ENCODE peak calls at places on chromosome 4, in five cellular contexts. One of them, this sample, is unnamed.

GRCh38 chr4:6331018-6331417 is 61.4 kb downstream of the WFS1 start:
- DNase-seq in cardiac fibroblast: peak; percentile 16
- DNase-seq in activated CD8-positive, alpha-beta T cell treated with anti-CD3 and anti-CD28 coated beads for 36 hours: peak; percentile 41
- DNase-seq in HepG2: peak; percentile 66
- DNase-seq in PC-9: no peak
- DNase-seq in this sample: peak; percentile 67

GRCh38 chr4:41628916-41629315 is 91.0 kb downstream of the LIMCH1 start:
- DNase-seq in cardiac fibroblast: no peak
- DNase-seq in activated CD8-positive, alpha-beta T cell treated with anti-CD3 and anti-CD28 coated beads for 36 hours: no peak
- DNase-seq in HepG2: no peak
- DNase-seq in PC-9: no peak
- DNase-seq in this sample: no peak

GRCh38 chr4:78568640-78569261 is 17.2 kb downstream of the ANXA3 start:
- DNase-seq in cardiac fibroblast: peak; percentile 61
- DNase-seq in activated CD8-positive, alpha-beta T cell treated with anti-CD3 and anti-CD28 coated beads for 36 hours: no peak
- DNase-seq in HepG2: peak; percentile 18
- DNase-seq in PC-9: no peak
- DNase-seq in this sample: no peak

GRCh38 chr4:70747874-70748273 is 26.1 kb downstream of the RUFY3 start:
- DNase-seq in cardiac fibroblast: no peak
- DNase-seq in activated CD8-positive, alpha-beta T cell treated with anti-CD3 and anti-CD28 coated beads for 36 hours: no peak
- DNase-seq in HepG2: no peak
- DNase-seq in PC-9: no peak
- DNase-seq in this sample: no peak

GRCh38 chr4:36006226-36006625 is 238.1 kb downstream of the ARAP2 start:
- DNase-seq in cardiac fibroblast: peak; percentile 3
- DNase-seq in activated CD8-positive, alpha-beta T cell treated with anti-CD3 and anti-CD28 coated beads for 36 hours: no peak
- DNase-seq in HepG2: no peak
- DNase-seq in PC-9: peak; percentile 63
- DNase-seq in this sample: no peak

GRCh38 chr4:154908168-154908567 is 127.1 kb downstream of the RBM46 start:
- DNase-seq in cardiac fibroblast: no peak
- DNase-seq in activated CD8-positive, alpha-beta T cell treated with anti-CD3 and anti-CD28 coated beads for 36 hours: no peak
- DNase-seq in HepG2: no peak
- DNase-seq in PC-9: no peak
- DNase-seq in this sample: no peak

GRCh38 chr4:7710576-7711329 is 228.9 kb downstream of the AFAP1 start:
- DNase-seq in cardiac fibroblast: no peak
- DNase-seq in activated CD8-positive, alpha-beta T cell treated with anti-CD3 and anti-CD28 coated beads for 36 hours: no peak
- DNase-seq in HepG2: no peak
- DNase-seq in PC-9: no peak
- DNase-seq in this sample: no peak

GRCh38 chr4:2248821-2249261 is 6.9 kb upstream of the HAUS3 start:
- DNase-seq in cardiac fibroblast: no peak
- DNase-seq in activated CD8-positive, alpha-beta T cell treated with anti-CD3 and anti-CD28 coated beads for 36 hours: no peak
- DNase-seq in HepG2: no peak
- DNase-seq in PC-9: no peak
- DNase-seq in this sample: peak; percentile 17

GRCh38 chr4:44162538-44163270 is 285.9 kb downstream of the KCTD8 start:
- DNase-seq in cardiac fibroblast: no peak
- DNase-seq in activated CD8-positive, alpha-beta T cell treated with anti-CD3 and anti-CD28 coated beads for 36 hours: no peak
- DNase-seq in HepG2: no peak
- DNase-seq in PC-9: no peak
- DNase-seq in this sample: no peak

GRCh38 chr4:152523731-152524130 is 12.2 kb downstream of the FBXW7 start:
- DNase-seq in cardiac fibroblast: no peak
- DNase-seq in activated CD8-positive, alpha-beta T cell treated with anti-CD3 and anti-CD28 coated beads for 36 hours: no peak
- DNase-seq in HepG2: no peak
- DNase-seq in PC-9: no peak
- DNase-seq in this sample: no peak

GRCh38 chr4:165505991-165506779 is 127.4 kb downstream of the CPE start:
- DNase-seq in cardiac fibroblast: peak; percentile 79
- DNase-seq in activated CD8-positive, alpha-beta T cell treated with anti-CD3 and anti-CD28 coated beads for 36 hours: no peak
- DNase-seq in HepG2: peak; percentile 69
- DNase-seq in PC-9: no peak
- DNase-seq in this sample: no peak

GRCh38 chr4:48090621-48091020 is 43.4 kb downstream of the TXK start:
- DNase-seq in cardiac fibroblast: no peak
- DNase-seq in activated CD8-positive, alpha-beta T cell treated with anti-CD3 and anti-CD28 coated beads for 36 hours: no peak
- DNase-seq in HepG2: no peak
- DNase-seq in PC-9: no peak
- DNase-seq in this sample: no peak

GRCh38 chr4:57501715-57502114 is 391.5 kb upstream of the IGFBP7 start:
- DNase-seq in cardiac fibroblast: peak; percentile 19
- DNase-seq in activated CD8-positive, alpha-beta T cell treated with anti-CD3 and anti-CD28 coated beads for 36 hours: no peak
- DNase-seq in HepG2: no peak
- DNase-seq in PC-9: no peak
- DNase-seq in this sample: no peak

GRCh38 chr4:47381172-47381571 is 82.3 kb downstream of the COMMD8 start:
- DNase-seq in cardiac fibroblast: no peak
- DNase-seq in activated CD8-positive, alpha-beta T cell treated with anti-CD3 and anti-CD28 coated beads for 36 hours: no peak
- DNase-seq in HepG2: no peak
- DNase-seq in PC-9: no peak
- DNase-seq in this sample: no peak

GRCh38 chr4:61572160-61572559 is 372.0 kb downstream of the ADGRL3 start:
- DNase-seq in cardiac fibroblast: peak; percentile 48
- DNase-seq in activated CD8-positive, alpha-beta T cell treated with anti-CD3 and anti-CD28 coated beads for 36 hours: no peak
- DNase-seq in HepG2: no peak
- DNase-seq in PC-9: no peak
- DNase-seq in this sample: no peak

GRCh38 chr4:1544861-1545275 is 138.6 kb upstream of the NKX1-1 start:
- DNase-seq in cardiac fibroblast: peak; percentile 5
- DNase-seq in activated CD8-positive, alpha-beta T cell treated with anti-CD3 and anti-CD28 coated beads for 36 hours: peak; percentile 35
- DNase-seq in HepG2: no peak
- DNase-seq in PC-9: no peak
- DNase-seq in this sample: no peak

DNA sequence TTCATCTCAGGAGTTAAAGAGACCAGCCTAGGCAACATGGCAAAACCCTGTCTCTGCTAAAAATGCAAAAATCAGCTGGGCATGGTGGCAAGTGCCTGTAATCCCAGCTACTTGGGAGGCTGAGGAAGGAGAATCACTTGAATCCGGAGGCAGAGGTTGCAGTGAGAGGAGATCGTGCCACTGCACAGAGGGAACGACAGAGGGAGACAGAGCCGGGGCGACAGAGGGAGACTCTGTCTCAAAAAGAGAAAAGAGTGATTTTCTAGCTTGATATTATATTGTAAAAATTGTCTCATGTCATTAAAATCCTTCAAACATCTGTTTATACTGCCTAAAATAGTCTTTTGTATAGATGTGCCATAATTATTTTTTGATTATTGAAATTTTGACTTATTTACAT is 225.4 kb upstream of the AGA start:
- DNase-seq in cardiac fibroblast: no peak
- DNase-seq in activated CD8-positive, alpha-beta T cell treated with anti-CD3 and anti-CD28 coated beads for 36 hours: no peak
- DNase-seq in HepG2: no peak
- DNase-seq in PC-9: no peak
- DNase-seq in this sample: no peak
- TF ChIP-seq CTCF in cardiac fibroblast: peak; percentile 26
- TF ChIP-seq CTCF in activated CD8-positive, alpha-beta T cell treated with anti-CD3 and anti-CD28 coated beads for 36 hours: no peak
- TF ChIP-seq CTCF in HepG2: peak; percentile 57
- TF ChIP-seq CTCF in PC-9: peak; percentile 43
- TF ChIP-seq CTCF in this sample: peak; percentile 37

GRCh38 chr4:76723373-76723772 is 174.6 kb downstream of the SOWAHB start:
- DNase-seq in cardiac fibroblast: peak; percentile 65
- DNase-seq in activated CD8-positive, alpha-beta T cell treated with anti-CD3 and anti-CD28 coated beads for 36 hours: no peak
- DNase-seq in HepG2: no peak
- DNase-seq in PC-9: no peak
- DNase-seq in this sample: no peak
- TF ChIP-seq CTCF in cardiac fibroblast: peak; percentile 7
- TF ChIP-seq CTCF in activated CD8-positive, alpha-beta T cell treated with anti-CD3 and anti-CD28 coated beads for 36 hours: no peak
- TF ChIP-seq CTCF in HepG2: no peak
- TF ChIP-seq CTCF in PC-9: no peak
- TF ChIP-seq CTCF in this sample: peak; percentile 8

DNA sequence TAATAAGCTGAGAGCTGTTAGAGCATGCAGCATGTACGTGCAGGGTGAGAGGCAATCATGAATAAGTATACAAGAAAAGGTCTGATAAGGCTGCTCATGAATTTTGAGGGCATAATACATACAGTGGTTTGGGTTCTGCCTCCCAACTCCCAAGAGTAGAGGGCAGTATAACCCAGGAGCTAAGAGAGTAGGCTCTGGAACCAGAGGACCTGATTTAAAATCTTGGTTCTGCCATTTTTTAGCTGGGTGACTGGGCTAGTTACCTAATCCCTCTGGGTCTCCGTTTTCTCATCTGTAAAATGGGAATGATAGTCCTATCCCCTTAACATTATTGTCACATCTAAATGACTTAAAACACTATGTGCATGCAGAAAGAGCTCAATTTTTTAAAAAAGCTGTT is 85.3 kb downstream of the LNX1 start:
- DNase-seq in cardiac fibroblast: peak; percentile 38
- DNase-seq in activated CD8-positive, alpha-beta T cell treated with anti-CD3 and anti-CD28 coated beads for 36 hours: no peak
- DNase-seq in HepG2: no peak
- DNase-seq in PC-9: no peak
- DNase-seq in this sample: no peak
- TF ChIP-seq CTCF in cardiac fibroblast: peak; percentile 27
- TF ChIP-seq CTCF in activated CD8-positive, alpha-beta T cell treated with anti-CD3 and anti-CD28 coated beads for 36 hours: no peak
- TF ChIP-seq CTCF in HepG2: peak; percentile 31
- TF ChIP-seq CTCF in PC-9: no peak
- TF ChIP-seq CTCF in this sample: no peak

DNA sequence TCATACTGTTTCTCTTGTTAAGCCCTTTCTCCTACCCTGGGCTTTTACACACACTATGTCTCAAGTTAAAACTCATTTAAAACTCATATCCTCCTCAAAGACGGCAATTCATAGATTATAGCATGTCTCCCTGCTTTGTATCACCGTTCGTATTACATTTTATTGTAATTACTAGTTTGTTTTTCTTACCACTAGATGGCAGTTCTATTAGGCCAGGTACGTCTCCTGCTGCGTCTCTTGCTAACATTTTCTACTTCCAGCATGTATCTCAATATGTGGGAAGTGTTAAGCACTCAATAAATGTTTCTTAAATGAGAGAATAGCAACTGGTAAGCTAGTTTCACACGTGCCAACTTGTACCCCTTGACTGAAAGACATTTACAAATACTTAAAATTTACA is 450.3 kb upstream of the PCDH7 start:
- DNase-seq in cardiac fibroblast: no peak
- DNase-seq in activated CD8-positive, alpha-beta T cell treated with anti-CD3 and anti-CD28 coated beads for 36 hours: no peak
- DNase-seq in HepG2: no peak
- DNase-seq in PC-9: no peak
- DNase-seq in this sample: no peak
- TF ChIP-seq CTCF in cardiac fibroblast: peak; percentile 13
- TF ChIP-seq CTCF in activated CD8-positive, alpha-beta T cell treated with anti-CD3 and anti-CD28 coated beads for 36 hours: no peak
- TF ChIP-seq CTCF in HepG2: no peak
- TF ChIP-seq CTCF in PC-9: peak; percentile 51
- TF ChIP-seq CTCF in this sample: no peak

GRCh38 chr4:135277980-135278315 is 1076.4 kb upstream of the PABPC4L start:
- DNase-seq in cardiac fibroblast: peak; percentile 1
- DNase-seq in activated CD8-positive, alpha-beta T cell treated with anti-CD3 and anti-CD28 coated beads for 36 hours: no peak
- DNase-seq in HepG2: no peak
- DNase-seq in PC-9: no peak
- DNase-seq in this sample: no peak
- TF ChIP-seq CTCF in cardiac fibroblast: no peak
- TF ChIP-seq CTCF in activated CD8-positive, alpha-beta T cell treated with anti-CD3 and anti-CD28 coated beads for 36 hours: no peak
- TF ChIP-seq CTCF in HepG2: no peak
- TF ChIP-seq CTCF in PC-9: no peak
- TF ChIP-seq CTCF in this sample: no peak

GRCh38 chr4:182679531-182679930 is 237.7 kb downstream of the DCTD start:
- DNase-seq in cardiac fibroblast: no peak
- DNase-seq in activated CD8-positive, alpha-beta T cell treated with anti-CD3 and anti-CD28 coated beads for 36 hours: no peak
- DNase-seq in HepG2: no peak
- DNase-seq in PC-9: no peak
- DNase-seq in this sample: no peak

GRCh38 chr4:182683666-182684065 is 233.5 kb downstream of the DCTD start:
- DNase-seq in cardiac fibroblast: peak; percentile 45
- DNase-seq in activated CD8-positive, alpha-beta T cell treated with anti-CD3 and anti-CD28 coated beads for 36 hours: no peak
- DNase-seq in HepG2: no peak
- DNase-seq in PC-9: no peak
- DNase-seq in this sample: no peak

GRCh38 chr4:182678590-182678989 is 238.6 kb downstream of the DCTD start:
- DNase-seq in cardiac fibroblast: no peak
- DNase-seq in activated CD8-positive, alpha-beta T cell treated with anti-CD3 and anti-CD28 coated beads for 36 hours: no peak
- DNase-seq in HepG2: no peak
- DNase-seq in PC-9: no peak
- DNase-seq in this sample: no peak

DNA sequence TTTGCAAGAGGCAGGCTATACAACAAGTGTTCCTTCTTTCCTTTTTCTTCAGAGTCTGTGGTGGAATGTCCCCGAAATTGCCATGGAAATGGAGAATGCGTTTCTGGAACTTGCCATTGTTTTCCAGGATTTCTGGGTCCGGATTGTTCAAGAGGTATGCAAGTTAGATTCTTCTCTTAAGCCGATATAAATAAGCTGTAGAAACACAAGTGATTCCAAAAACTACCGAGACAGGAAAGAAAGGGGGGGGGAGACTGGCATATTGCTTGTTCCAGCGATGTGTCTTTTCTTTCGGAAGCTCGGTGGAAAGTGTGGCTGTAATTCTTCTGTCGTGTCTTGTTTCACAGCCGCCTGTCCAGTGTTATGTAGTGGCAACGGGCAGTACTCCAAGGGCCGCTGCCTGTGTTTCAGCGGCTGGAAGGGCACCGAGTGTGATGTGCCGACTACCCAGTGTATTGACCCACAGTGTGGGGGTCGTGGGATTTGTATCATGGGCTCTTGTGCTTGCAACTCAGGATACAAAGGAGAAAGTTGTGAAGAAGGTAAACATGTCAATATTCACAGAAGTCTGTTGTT is 236.9 kb downstream of the DCTD start:
- DNase-seq in cardiac fibroblast: no peak
- DNase-seq in activated CD8-positive, alpha-beta T cell treated with anti-CD3 and anti-CD28 coated beads for 36 hours: no peak
- DNase-seq in HepG2: no peak
- DNase-seq in PC-9: no peak
- DNase-seq in this sample: no peak
- TF ChIP-seq CTCF in cardiac fibroblast: no peak
- TF ChIP-seq CTCF in activated CD8-positive, alpha-beta T cell treated with anti-CD3 and anti-CD28 coated beads for 36 hours: no peak
- TF ChIP-seq CTCF in HepG2: no peak
- TF ChIP-seq CTCF in PC-9: no peak
- TF ChIP-seq CTCF in this sample: no peak

GRCh38 chr4:139790291-139790690 is 124.7 kb downstream of the MGST2 start:
- DNase-seq in cardiac fibroblast: no peak
- DNase-seq in activated CD8-positive, alpha-beta T cell treated with anti-CD3 and anti-CD28 coated beads for 36 hours: no peak
- DNase-seq in HepG2: no peak
- DNase-seq in PC-9: no peak
- DNase-seq in this sample: no peak

GRCh38 chr4:139795476-139795875 is 129.9 kb downstream of the MGST2 start:
- DNase-seq in cardiac fibroblast: no peak
- DNase-seq in activated CD8-positive, alpha-beta T cell treated with anti-CD3 and anti-CD28 coated beads for 36 hours: no peak
- DNase-seq in HepG2: no peak
- DNase-seq in PC-9: no peak
- DNase-seq in this sample: no peak

GRCh38 chr4:139794158-139794954 is 128.7 kb downstream of the MGST2 start:
- DNase-seq in cardiac fibroblast: peak; percentile 62
- DNase-seq in activated CD8-positive, alpha-beta T cell treated with anti-CD3 and anti-CD28 coated beads for 36 hours: no peak
- DNase-seq in HepG2: no peak
- DNase-seq in PC-9: no peak
- DNase-seq in this sample: no peak

GRCh38 chr4:139789096-139789495 is 123.5 kb downstream of the MGST2 start:
- DNase-seq in cardiac fibroblast: no peak
- DNase-seq in activated CD8-positive, alpha-beta T cell treated with anti-CD3 and anti-CD28 coated beads for 36 hours: no peak
- DNase-seq in HepG2: no peak
- DNase-seq in PC-9: no peak
- DNase-seq in this sample: no peak

GRCh38 chr4:139791681-139792080 is 126.1 kb downstream of the MGST2 start:
- DNase-seq in cardiac fibroblast: no peak
- DNase-seq in activated CD8-positive, alpha-beta T cell treated with anti-CD3 and anti-CD28 coated beads for 36 hours: no peak
- DNase-seq in HepG2: no peak
- DNase-seq in PC-9: no peak
- DNase-seq in this sample: no peak
- TF ChIP-seq CTCF in cardiac fibroblast: no peak
- TF ChIP-seq CTCF in activated CD8-positive, alpha-beta T cell treated with anti-CD3 and anti-CD28 coated beads for 36 hours: no peak
- TF ChIP-seq CTCF in HepG2: no peak
- TF ChIP-seq CTCF in PC-9: no peak
- TF ChIP-seq CTCF in this sample: no peak

GRCh38 chr4:20544645-20545044 is 155.6 kb upstream of the PACRGL start:
- DNase-seq in cardiac fibroblast: peak; percentile 74
- DNase-seq in activated CD8-positive, alpha-beta T cell treated with anti-CD3 and anti-CD28 coated beads for 36 hours: no peak
- DNase-seq in HepG2: peak; percentile 14
- DNase-seq in PC-9: no peak
- DNase-seq in this sample: no peak
- TF ChIP-seq CTCF in cardiac fibroblast: peak; percentile 51
- TF ChIP-seq CTCF in activated CD8-positive, alpha-beta T cell treated with anti-CD3 and anti-CD28 coated beads for 36 hours: no peak
- TF ChIP-seq CTCF in HepG2: peak; percentile 48
- TF ChIP-seq CTCF in PC-9: peak; percentile 56
- TF ChIP-seq CTCF in this sample: no peak